ENCODE peak calls at places on chromosomes 2 and 18, in nine cellular contexts. J is left ventricle myocardium inferior; O is CD8-positive, alpha-beta T cell; P is psoas muscle; N is coronary artery; L is gastrocnemius medialis; A is heart right ventricle; S is colonic mucosa; E is HepG2. D is an unnamed sample.

GRCh38 chr2:127451981-127452380 is 33.8 kb downstream of the PROC start:
- DNase-seq in P (no peak), J (no peak), S (no peak), O (no peak), L (no peak), E (no peak), A (no peak), N (no peak), D (no peak)

GRCh38 chr2:160574472-160575140 is 81.0 kb upstream of the RBMS1 start:
- DNase-seq in J (no peak), S (no peak), L (no peak), E (no peak), O (no peak), N (no peak), P (no peak), A (no peak), D (no peak)

GRCh38 chr2:100126897-100127401 is 15.4 kb downstream of the AFF3 start:
- DNase-seq in P (no peak), J (no peak), E (no peak), A (no peak), L (no peak), N (no peak), O (no peak), S (no peak), D (no peak)

GRCh38 chr2:48528431-48528830 is 1.5 kb upstream of the STON1 start:
- DNase-seq in S (no peak), P (no peak), J (no peak), E (no peak), L (no peak), A (no peak), O (no peak), N (no peak), D (no peak)

GRCh38 chr18:58405107-58405898 is 223.6 kb downstream of the ALPK2 start:
- DNase-seq in P (no peak), S (no peak), N (no peak), A (no peak), L (no peak), E (no peak), O (no peak), J (no peak), D (no peak)

GRCh38 chr2:228983700-228984099 is 287.4 kb downstream of the PID1 start:
- DNase-seq in S (no peak), A (no peak), J (no peak), P (no peak), L (no peak), N (no peak), E (no peak), O (no peak), D (no peak)

GRCh38 chr18:46402396-46402795 is 254.6 kb downstream of the LOXHD1 start:
- DNase-seq in N (no peak), O (no peak), P (no peak), S (no peak), L (no peak), A (no peak), J (no peak), E (no peak), D (no peak)

GRCh38 chr2:128922154-128922553 is 603.5 kb upstream of the HS6ST1 start:
- DNase-seq in L (no peak), N (no peak), A (no peak), P (no peak), S (no peak), E (no peak), O (no peak), J (no peak), D (no peak)

GRCh38 chr2:227010433-227010832 is 153.6 kb downstream of the COL4A4 start:
- DNase-seq in E (no peak), L (no peak), J (no peak), P (no peak), N (no peak), O (no peak), S (no peak), A (no peak), D (no peak)

GRCh38 chr2:213119061-213119809 is 32.2 kb downstream of the IKZF2 start:
- DNase-seq in E (no peak), O (no peak), A (no peak), P (no peak), N (no peak), S (no peak), J (no peak), L (no peak), D (no peak)

GRCh38 chr2:197294260-197294659 is 16.3 kb downstream of the ANKRD44 start:
- DNase-seq in E (no peak), L (no peak), A (no peak), O (peak; percentile 49), N (no peak), P (no peak), S (no peak), J (no peak), D (no peak)

GRCh38 chr2:101753207-101753616 is 55.7 kb downstream of the MAP4K4 start:
- DNase-seq in J (no peak), S (no peak), E (peak; percentile 71), N (no peak), O (no peak), P (no peak), L (no peak), A (no peak), D (no peak)

GRCh38 chr2:161223139-161223732 is 63.0 kb downstream of the TANK start:
- DNase-seq in N (no peak), J (no peak), A (no peak), O (no peak), E (peak; percentile 51), S (no peak), L (no peak), P (no peak), D (no peak)

DNA sequence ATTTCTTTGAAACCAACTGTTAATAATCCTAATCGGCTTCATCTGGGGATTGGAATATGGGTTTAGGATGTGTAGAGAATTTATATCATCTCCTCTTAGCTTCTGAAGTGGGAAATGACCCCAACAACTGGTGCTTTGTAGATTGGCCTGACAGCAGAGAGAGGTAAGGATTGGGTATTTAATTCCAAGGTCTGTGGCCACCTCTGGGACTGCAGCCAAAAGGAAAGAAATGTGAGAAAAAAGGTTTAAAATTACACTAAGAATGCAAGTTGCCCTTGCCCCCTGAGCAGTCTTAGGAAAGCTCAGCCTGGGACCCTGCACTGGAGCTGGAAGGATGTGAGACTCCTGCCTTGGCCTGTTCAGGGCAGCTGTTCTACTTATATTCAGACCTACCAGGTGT is 157.1 kb downstream of the FTCDNL1 start:
- DNase-seq in E (no peak), A (no peak), N (no peak), L (no peak), S (no peak), P (no peak), O (no peak), J (no peak), D (no peak)
- TF ChIP-seq CTCF in E (no peak), A (no peak), N (no peak), L (no peak), S (no peak), P (no peak), O (no peak), J (no peak), D (no peak)

GRCh38 chr18:13614701-13615288 is 111.6 kb downstream of the FAM210A start:
- DNase-seq in L (no peak), J (no peak), N (no peak), P (peak; percentile 62), O (peak; percentile 70), A (peak; percentile 29), S (no peak), E (no peak), D (peak; percentile 70)

GRCh38 chr18:13612111-13612997 is 114.0 kb downstream of the FAM210A start:
- DNase-seq in J (no peak), P (no peak), E (no peak), A (no peak), S (peak; percentile 36), L (no peak), O (peak; percentile 85), N (no peak), D (peak; percentile 63)

GRCh38 chr18:13614318-13614643 is 112.1 kb downstream of the FAM210A start:
- DNase-seq in O (no peak), P (no peak), S (no peak), N (no peak), L (no peak), E (no peak), A (no peak), J (no peak), D (no peak)

GRCh38 chr18:13613099-13613498 is 113.3 kb downstream of the FAM210A start:
- DNase-seq in L (no peak), P (no peak), O (peak; percentile 13), J (no peak), S (no peak), N (no peak), E (no peak), A (no peak), D (no peak)

DNA sequence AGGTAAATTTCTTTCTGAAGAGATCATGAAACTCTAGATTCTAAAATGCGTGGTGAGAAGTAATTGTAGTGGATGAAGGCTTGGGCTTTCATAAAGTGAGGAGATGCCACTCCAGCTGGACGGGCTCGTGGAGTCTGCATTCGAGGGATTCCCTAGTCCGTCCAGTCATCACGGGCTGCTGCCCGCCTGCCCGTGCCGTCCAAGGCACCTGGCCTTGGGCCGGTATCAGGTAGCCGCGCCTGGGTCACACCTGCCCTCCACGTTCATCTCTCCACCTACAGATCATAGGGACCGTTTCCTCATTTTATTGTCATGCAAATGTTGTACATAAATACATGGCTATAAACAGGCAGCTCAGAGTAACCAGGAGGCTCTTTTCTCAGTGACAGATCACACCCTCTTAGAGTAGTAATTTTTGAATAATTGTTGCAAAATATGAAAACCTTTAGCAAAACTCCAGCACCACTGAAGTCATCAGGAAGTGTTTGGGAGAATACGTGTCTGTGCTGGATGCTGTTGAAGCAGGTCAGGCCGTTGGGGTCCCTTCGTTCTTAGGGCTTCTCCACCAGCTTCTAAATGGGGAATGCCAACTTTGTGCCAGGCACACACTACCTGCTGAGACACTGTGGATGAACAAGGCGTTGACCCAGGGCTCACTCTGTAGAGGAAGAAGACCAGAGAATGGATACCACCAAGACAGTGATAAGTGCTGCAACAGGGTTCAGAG is 112.6 kb downstream of the FAM210A start:
- DNase-seq in P (no peak), L (no peak), N (no peak), E (no peak), A (no peak), O (peak; percentile 48), J (no peak), S (no peak), D (peak; percentile 48)
- H3K4me3 ChIP-seq in P (no peak overlapping the region), L (no peak overlapping the region), N (no peak overlapping the region), E (no peak overlapping the region), A (no peak overlapping the region), O (no peak overlapping the region), J (no peak overlapping the region), S (no peak overlapping the region), D (peak overlapping the region; percentile 44)

GRCh38 chr18:2948038-2948437 is 64.9 kb downstream of the LPIN2 start:
- DNase-seq in O (no peak), N (no peak), P (no peak), E (peak; percentile 23), J (no peak), S (no peak), A (no peak), L (no peak), D (no peak)
- TF ChIP-seq CTCF in O (no peak), N (peak; percentile 19), P (no peak), E (peak; percentile 30), J (peak; percentile 46), S (peak; percentile 25), A (peak; percentile 36), L (no peak), D (no peak)

DNA sequence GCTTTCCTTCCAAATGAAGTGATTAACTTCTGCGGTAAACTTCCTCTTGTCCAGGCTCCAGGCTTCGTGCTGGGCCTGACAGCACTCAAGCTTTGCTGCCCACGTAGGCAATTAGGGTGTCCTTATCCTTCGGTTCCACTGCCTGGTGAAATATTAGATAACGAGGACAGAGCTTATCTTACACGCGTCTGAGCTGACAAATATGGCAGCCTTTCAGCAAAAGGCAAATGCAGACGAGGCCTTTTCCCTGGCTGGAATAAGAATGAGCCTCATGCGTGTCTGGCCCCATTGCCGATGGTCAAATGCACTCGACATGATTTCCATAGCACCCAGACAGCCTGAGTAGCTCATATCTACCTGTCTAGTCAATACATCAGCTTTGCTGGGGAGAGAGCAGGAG is 141.5 kb downstream of the FAM210A start:
- DNase-seq in N (no peak), A (no peak), P (no peak), E (no peak), O (no peak), L (no peak), S (no peak), J (no peak), D (no peak)
- H3K4me3 ChIP-seq in N (no peak overlapping the region), A (no peak overlapping the region), P (no peak overlapping the region), E (no peak overlapping the region), O (no peak overlapping the region), L (no peak overlapping the region), S (no peak overlapping the region), J (no peak overlapping the region), D (no peak overlapping the region)

D was measured in Peyer's patch.